ENCODE peak calls at places on chromosomes 6 and 20, in ten cellular contexts. X is HepG2, I is mesendoderm, F is HCT116, Y is hepatocyte, D is fibroblast of lung, U is H1, Z is astrocyte, S is GM23248, B is OCI-LY7. A is an unnamed sample.

GRCh38 chr6:144017167-144018094 is 9.4 kb upstream of the PLAGL1 start:
- DNase-seq in X (no peak), I (no peak), F (no peak), Y (no peak), D (no peak), U (no peak), Z (no peak), S (no peak), B (no peak), A (no peak)

GRCh38 chr6:2960935-2961334 is 10.4 kb downstream of the SERPINB6 start:
- DNase-seq in X (no peak), I (no peak), F (no peak), Y (no peak), D (no peak), U (no peak), Z (no peak), S (no peak), B (no peak), A (no peak)

GRCh38 chr6:44730771-44731391 is 343.4 kb downstream of the CDC5L start:
- DNase-seq in X (no peak), I (peak), F (no peak), Y (peak), D (peak), U (no peak), Z (peak), S (no peak), B (no peak), A (no peak)

GRCh38 chr6:122838060-122838780 is 49.2 kb downstream of the SMPDL3A start:
- DNase-seq in X (peak), I (no peak), F (no peak), Y (peak), D (peak), U (no peak), Z (peak), S (peak), B (no peak), A (no peak)

GRCh38 chr6:1059596-1059995 is 252.3 kb upstream of the FOXQ1 start:
- DNase-seq in X (no peak), I (no peak), F (no peak), Y (no peak), D (no peak), U (no peak), Z (no peak), S (no peak), B (no peak), A (no peak)

GRCh38 chr6:51021171-51021570 is 202.5 kb downstream of the TFAP2B start:
- DNase-seq in X (no peak), I (no peak), F (no peak), Y (no peak), D (no peak), U (no peak), Z (no peak), S (no peak), B (no peak), A (no peak)

GRCh38 chr20:41664584-41664983 is 46.4 kb upstream of the CHD6 start:
- DNase-seq in X (peak), I (peak), F (peak), Y (no peak), D (peak), U (no peak), Z (no peak), S (peak), B (peak), A (no peak)

GRCh38 chr6:35725721-35726438 is 11.0 kb upstream of the ARMC12 start:
- DNase-seq in X (peak), I (no peak), F (no peak), Y (peak), D (peak), U (no peak), Z (no peak), S (peak), B (peak), A (peak)

GRCh38 chr6:80535914-80536565 is 429.6 kb downstream of the BCKDHB start:
- DNase-seq in X (no peak), I (no peak), F (no peak), Y (no peak), D (peak), U (no peak), Z (no peak), S (no peak), B (no peak), A (peak)

DNA sequence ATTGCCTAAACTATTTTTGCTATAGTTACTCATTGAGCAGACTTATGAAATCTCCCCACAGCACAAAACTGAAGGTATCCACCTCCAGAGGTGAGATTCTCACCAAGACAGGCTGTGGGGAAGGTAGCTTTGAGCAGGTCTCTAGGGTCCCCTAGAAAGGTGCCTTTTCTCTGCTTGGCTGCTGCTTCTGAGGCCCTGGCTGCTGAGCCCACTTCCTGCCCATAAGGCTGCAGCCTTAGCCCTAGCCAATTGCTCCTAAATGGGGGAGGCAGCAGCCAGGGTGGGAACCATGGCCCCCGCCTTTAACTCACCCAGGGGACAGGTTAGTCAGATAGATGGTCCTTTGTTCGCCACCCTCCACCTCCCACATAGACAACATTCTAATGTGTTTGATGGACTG is 3.6 kb downstream of the NT5E start:
- DNase-seq in X (no peak), I (no peak), F (no peak), Y (no peak), D (no peak), U (no peak), Z (no peak), S (no peak), B (peak), A (no peak)
- H3K4me2 ChIP-seq in X (peak), I (no peak), F (peak), Y (no peak), D (peak), U (no peak), Z (peak), S (peak), B (no peak), A (peak)

GRCh38 chr20:37525810-37526209 is 1.9 kb downstream of the BLCAP start:
- DNase-seq in X (no peak), I (no peak), F (no peak), Y (no peak), D (no peak), U (no peak), Z (no peak), S (peak), B (no peak), A (no peak)
- H3K27ac ChIP-seq in X (no peak), I (peak), F (no peak), Y (peak), D (no peak), U (no peak), Z (no peak), S (peak), B (no peak), A (peak)

GRCh38 chr6:34657307-34657978 is 39.1 kb downstream of the ILRUN start:
- DNase-seq in X (peak), I (peak), F (no peak), Y (peak), D (peak), U (no peak), Z (peak), S (peak), B (peak), A (peak)

GRCh38 chr6:34658605-34659218 is 37.9 kb downstream of the ILRUN start:
- DNase-seq in X (no peak), I (no peak), F (no peak), Y (no peak), D (no peak), U (no peak), Z (no peak), S (no peak), B (peak), A (no peak)

GRCh38 chr6:34654061-34654460 is 42.5 kb downstream of the ILRUN start:
- DNase-seq in X (no peak), I (no peak), F (no peak), Y (no peak), D (no peak), U (no peak), Z (no peak), S (no peak), B (no peak), A (no peak)

GRCh38 chr6:34657037-34657306 is 39.6 kb downstream of the ILRUN start:
- DNase-seq in X (no peak), I (no peak), F (no peak), Y (peak), D (no peak), U (no peak), Z (peak), S (peak), B (no peak), A (no peak)

GRCh38 chr6:34656378-34657036 is 40.1 kb downstream of the ILRUN start:
- DNase-seq in X (peak), I (no peak), F (no peak), Y (peak), D (peak), U (no peak), Z (peak), S (peak), B (peak), A (peak)
- H3K4me2 ChIP-seq in X (peak), I (no peak), F (peak), Y (peak), D (peak), U (no peak), Z (peak), S (peak), B (peak), A (peak)

GRCh38 chr6:18335948-18336347 is 51.2 kb upstream of the RNF144B start:
- DNase-seq in X (no peak), I (no peak), F (no peak), Y (no peak), D (no peak), U (no peak), Z (no peak), S (no peak), B (no peak), A (no peak)
- H3K27ac ChIP-seq in X (no peak), I (no peak), F (no peak), Y (no peak), D (no peak), U (no peak), Z (no peak), S (no peak), B (peak), A (no peak)

GRCh38 chr6:75755704-75756103 is 6.7 kb downstream of the MYO6 start:
- DNase-seq in X (no peak), I (no peak), F (no peak), Y (no peak), D (no peak), U (no peak), Z (no peak), S (peak), B (no peak), A (no peak)
- H3K4me2 ChIP-seq in X (no peak), I (no peak), F (no peak), Y (no peak), D (no peak), U (no peak), Z (no peak), S (no peak), B (no peak), A (no peak)

DNA sequence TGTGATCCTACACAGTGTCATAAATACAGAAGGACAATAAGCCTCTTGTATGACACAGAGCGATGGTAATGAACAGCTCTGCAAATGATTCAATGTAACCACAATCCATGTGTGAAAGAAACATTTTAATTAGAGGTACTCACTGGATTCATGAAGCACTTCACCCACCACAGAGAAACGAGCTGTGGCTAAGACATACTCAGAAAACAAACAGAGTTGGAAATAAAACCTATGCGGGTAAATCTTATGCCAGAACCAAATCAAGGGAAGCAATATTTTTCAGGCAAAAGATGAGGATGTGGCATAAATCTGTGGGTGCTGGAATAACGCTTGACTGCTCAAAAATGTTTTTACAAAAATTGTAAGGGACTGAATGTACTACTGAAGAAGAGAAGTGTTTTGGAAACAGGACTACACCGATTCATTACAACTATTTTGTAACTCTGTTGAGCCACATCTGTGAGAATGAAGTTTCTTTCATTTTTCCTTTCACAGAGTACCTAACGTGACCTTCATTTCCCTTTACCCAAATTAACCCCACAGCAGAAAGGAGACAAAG is 112.1 kb downstream of the WDR27 start:
- DNase-seq in X (no peak), I (no peak), F (no peak), Y (no peak), D (no peak), U (no peak), Z (peak), S (peak), B (no peak), A (peak)
- H3K27ac ChIP-seq in X (no peak), I (no peak), F (no peak), Y (no peak), D (no peak), U (no peak), Z (peak), S (peak), B (no peak), A (no peak)

DNA sequence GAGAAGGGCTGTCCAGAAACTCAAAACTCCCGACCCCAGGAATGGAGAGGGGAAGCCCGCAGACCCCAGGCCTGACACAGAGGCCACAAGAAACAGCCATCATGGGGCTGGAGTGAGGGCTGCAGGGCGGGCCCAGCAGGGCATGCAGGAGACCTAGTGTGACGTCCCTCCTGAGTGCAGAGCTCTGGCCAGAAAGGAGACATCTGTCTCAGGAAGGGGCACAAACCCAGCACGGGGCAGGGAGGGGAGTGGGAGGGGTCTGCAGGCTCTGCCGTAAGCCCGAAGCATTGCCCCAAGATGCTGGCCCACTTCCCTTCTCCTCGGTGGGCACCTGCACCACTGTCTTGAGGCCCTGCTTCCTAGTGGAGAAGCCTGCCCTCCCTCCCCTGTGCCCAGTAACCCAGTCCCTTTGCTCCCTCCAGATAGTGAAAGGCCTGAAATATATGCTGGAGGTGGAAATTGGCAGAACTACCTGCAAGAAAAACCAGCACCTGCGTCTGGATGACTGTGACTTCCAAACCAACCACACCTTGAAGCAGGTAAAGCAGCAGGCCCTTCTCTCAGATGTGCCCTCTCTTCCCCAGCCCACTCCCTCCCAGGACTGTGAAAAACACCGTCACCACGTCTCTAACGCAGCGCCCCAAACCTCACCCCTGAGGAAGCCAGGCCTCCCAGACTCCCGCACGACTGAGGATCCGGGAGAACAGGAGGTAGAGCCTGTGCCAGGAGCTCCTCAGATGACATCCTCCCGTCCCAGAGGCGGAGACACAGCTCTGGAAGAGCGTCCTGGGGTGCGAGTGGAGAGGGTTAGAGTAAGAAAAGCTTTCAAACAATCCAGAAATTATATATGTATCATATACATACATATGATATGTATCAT is 9.7 kb downstream of the CST7 start:
- DNase-seq in X (no peak), I (no peak), F (no peak), Y (no peak), D (no peak), U (no peak), Z (no peak), S (no peak), B (no peak), A (no peak)
- H3K4me2 ChIP-seq in X (no peak), I (no peak), F (no peak), Y (no peak), D (no peak), U (no peak), Z (no peak), S (no peak), B (no peak), A (no peak)

DNA sequence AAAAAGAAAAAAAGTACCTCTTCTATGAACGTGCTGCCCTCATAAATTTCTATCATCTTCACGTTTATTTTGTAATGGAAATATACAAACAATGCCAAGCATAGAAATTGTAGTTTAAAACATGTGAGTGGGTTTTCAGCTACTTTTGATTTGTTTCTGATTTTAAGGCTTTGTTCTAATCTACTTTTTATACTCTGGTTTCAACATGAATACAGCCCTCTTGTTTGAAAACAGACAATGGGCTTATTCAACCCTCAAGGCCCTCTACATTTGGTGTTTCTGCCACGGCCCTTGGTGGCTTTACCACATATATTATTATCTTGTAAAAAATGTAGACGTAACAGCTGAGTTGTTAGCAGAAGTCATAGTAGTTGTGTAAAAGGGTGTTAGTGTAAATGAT is 153.9 kb downstream of the SOX4 start:
- DNase-seq in X (no peak), I (no peak), F (no peak), Y (no peak), D (no peak), U (no peak), Z (no peak), S (no peak), B (no peak), A (no peak)
- H3K27ac ChIP-seq in X (no peak), I (no peak), F (no peak), Y (no peak), D (no peak), U (no peak), Z (no peak), S (no peak), B (no peak), A (no peak)

GRCh38 chr6:163342571-163343539 is 71.7 kb upstream of the QKI start:
- DNase-seq in X (no peak), I (no peak), F (no peak), Y (no peak), D (no peak), U (no peak), Z (no peak), S (no peak), B (no peak), A (no peak)
- H3K4me2 ChIP-seq in X (no peak), I (no peak), F (no peak), Y (no peak), D (no peak), U (no peak), Z (no peak), S (no peak), B (no peak), A (no peak)

A was measured in mammary epithelial cell.